ENCODE peak calls at places on chromosome 11, in five cellular contexts. G is IMR-90, R is mammary epithelial cell, A is ovary, O is heart left ventricle. I is an unnamed sample.

GRCh38 chr11:102553835-102554282 is 23.3 kb upstream of the MMP7 start:
- DNase-seq in G (no peak), A (no peak), R (peak; percentile 84), O (no peak), I (peak; percentile 43)

GRCh38 chr11:6542727-6543126 is 45.6 kb downstream of the DNHD1 start:
- DNase-seq in O (no peak), A (no peak), G (no peak), R (no peak), I (no peak)

GRCh38 chr11:94151311-94151710 is 22.7 kb downstream of the PANX1 start:
- DNase-seq in O (no peak), R (no peak), G (no peak), A (no peak), I (no peak)

GRCh38 chr11:33168605-33169240 is 7.4 kb upstream of the CSTF3 start:
- DNase-seq in R (no peak), O (no peak), G (peak; percentile 77), A (no peak), I (no peak)

GRCh38 chr11:74011360-74012071 is 2.6 kb upstream of the UCP3 start:
- DNase-seq in R (no peak), G (peak; percentile 38), A (no peak), O (no peak), I (no peak)

GRCh38 chr11:118305726-118306125 is 1.2 kb downstream of the CD3E start:
- DNase-seq in A (no peak), R (no peak), G (no peak), O (no peak), I (no peak)

GRCh38 chr11:116137753-116138152 is 633.5 kb upstream of the CADM1 start:
- DNase-seq in A (no peak), R (no peak), O (no peak), G (no peak), I (no peak)

GRCh38 chr11:70182266-70182665 is 20.8 kb upstream of the FADD start:
- DNase-seq in G (no peak), O (no peak), A (no peak), R (no peak), I (no peak)

GRCh38 chr11:19794161-19794560 is 81.5 kb downstream of the NAV2 start:
- DNase-seq in O (no peak), R (no peak), G (no peak), A (no peak), I (no peak)

GRCh38 chr11:123738374-123738773 is 3.1 kb downstream of the ZNF202 start:
- DNase-seq in A (no peak), G (no peak), O (no peak), R (no peak), I (no peak)

GRCh38 chr11:78449866-78450265 is 32.2 kb upstream of the GAB2 start:
- DNase-seq in A (no peak), O (no peak), G (peak; percentile 60), R (no peak), I (no peak)

GRCh38 chr11:24932110-24933000 is 435.5 kb downstream of the LUZP2 start:
- DNase-seq in O (no peak), R (no peak), G (no peak), A (no peak), I (peak; percentile 4)

GRCh38 chr11:107669156-107669740 is 42.6 kb downstream of the SLN start:
- DNase-seq in G (no peak), A (no peak), R (no peak), O (no peak), I (no peak)

GRCh38 chr11:74672956-74673895 is 58.0 kb downstream of the CHRDL2 start:
- DNase-seq in O (peak; percentile 87), R (peak; percentile 88), A (peak; percentile 89), G (peak; percentile 100), I (peak; percentile 63)

GRCh38 chr11:17156283-17156682 is 51.5 kb downstream of the PIK3C2A start:
- DNase-seq in R (no peak), G (no peak), O (no peak), A (no peak), I (no peak)

GRCh38 chr11:1222491-1223345 is at the start of gene MUC5B:
- DNase-seq in A (no peak), R (no peak), O (peak; percentile 23), G (no peak), I (no peak)

GRCh38 chr11:21072517-21072916 is 403.1 kb downstream of the NELL1 start:
- DNase-seq in O (no peak), R (no peak), A (no peak), G (no peak), I (no peak)

GRCh38 chr11:61963282-61964057 is 4.0 kb downstream of the FTH1 start:
- DNase-seq in O (peak; percentile 34), G (peak; percentile 60), A (peak; percentile 10), R (peak; percentile 78), I (no peak)

GRCh38 chr11:87290304-87290922 is 252.7 kb downstream of the TMEM135 start:
- DNase-seq in A (no peak), G (peak; percentile 64), R (peak; percentile 36), O (no peak), I (peak; percentile 41)

GRCh38 chr11:46391578-46392420 is at the start of gene CHRM4:
- DNase-seq in A (no peak), R (peak; percentile 26), O (no peak), G (peak; percentile 45), I (peak; percentile 51)

GRCh38 chr11:61892085-61892370 is 683 bp upstream of the FADS3 start:
- DNase-seq in R (no peak), A (no peak), G (no peak), O (no peak), I (no peak)

GRCh38 chr11:2385156-2386151 is 8.3 kb downstream of the CD81 start:
- DNase-seq in A (no peak), O (no peak), G (no peak), R (no peak), I (no peak)

GRCh38 chr11:85823816-85824215 is 12.9 kb upstream of the SYTL2 start:
- DNase-seq in G (peak; percentile 46), O (no peak), A (no peak), R (no peak), I (no peak)

GRCh38 chr11:10349806-10350205 is 44.9 kb downstream of the ADM start:
- DNase-seq in R (no peak), G (no peak), O (no peak), A (no peak), I (no peak)

GRCh38 chr11:61080526-61080925 is 21.8 kb upstream of the CD5 start:
- DNase-seq in G (no peak), O (no peak), A (no peak), R (no peak), I (no peak)

GRCh38 chr11:35101223-35101622 is 37.7 kb upstream of the CD44 start:
- DNase-seq in R (no peak), O (no peak), A (no peak), G (no peak), I (no peak)

GRCh38 chr11:2940166-2940929 is 11.1 kb upstream of the PHLDA2 start:
- DNase-seq in G (no peak), O (peak; percentile 65), R (peak; percentile 57), A (peak; percentile 24), I (peak; percentile 59)

GRCh38 chr11:60610702-60611101 is 88.7 kb upstream of the MS4A8 start:
- DNase-seq in O (no peak), G (no peak), R (no peak), A (no peak), I (no peak)

GRCh38 chr11:64897381-64898075 is 19.1 kb upstream of the EHD1 start:
- DNase-seq in G (no peak), R (no peak), O (no peak), A (no peak), I (no peak)

GRCh38 chr11:25860677-25861445 is 471.1 kb upstream of the ANO3 start:
- DNase-seq in G (peak; percentile 15), A (no peak), O (no peak), R (no peak), I (no peak)

GRCh38 chr11:72394456-72394855 is 39.9 kb downstream of the CLPB start:
- DNase-seq in R (no peak), O (no peak), G (no peak), A (no peak), I (no peak)
- TF ChIP-seq CTCF in R (no peak), O (no peak), G (no peak), A (no peak), I (no peak)

DNA sequence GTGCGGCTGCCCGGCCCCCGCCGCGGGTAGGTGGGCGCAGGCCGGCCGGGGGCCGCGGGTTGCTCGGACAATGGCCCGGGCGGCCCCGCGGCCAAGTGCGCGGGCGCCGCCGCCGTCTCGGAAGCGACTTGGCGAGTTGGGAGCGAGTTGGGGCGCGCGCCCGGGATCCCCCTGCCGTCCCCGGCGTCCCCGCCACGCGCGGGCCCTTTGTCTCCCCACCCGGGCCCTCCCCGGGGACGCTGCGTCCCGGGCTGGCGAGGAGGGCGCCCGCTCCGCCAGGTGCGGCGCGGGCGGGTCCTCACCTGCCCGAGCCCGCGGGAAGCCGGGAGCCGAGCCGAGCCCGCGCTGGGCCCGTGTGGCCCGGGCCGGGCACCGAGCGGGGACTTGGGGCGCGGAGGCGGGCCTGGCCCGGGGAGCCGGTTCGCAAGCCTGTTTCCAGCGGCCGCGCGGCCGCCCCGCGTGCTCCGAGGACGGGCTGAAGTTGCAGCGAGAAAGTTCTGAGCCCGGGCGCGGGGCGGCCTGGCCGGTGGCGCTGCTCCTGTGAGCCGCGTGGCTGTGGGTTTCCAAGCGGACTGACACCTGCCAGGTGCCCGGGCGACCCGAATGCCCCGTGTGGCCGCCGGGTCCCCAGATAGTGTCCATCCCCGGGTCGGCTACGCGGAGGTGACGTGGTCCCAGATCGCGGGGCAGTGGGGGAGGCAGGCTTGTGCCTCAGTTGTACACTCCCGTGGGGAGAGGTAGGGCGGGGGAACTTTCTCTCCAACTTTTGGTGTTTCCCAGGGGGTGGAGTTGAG is 586 bp downstream of the LRP5 start:
- DNase-seq in G (no peak), O (no peak), R (no peak), A (no peak), I (peak; percentile 31)
- H3K27ac ChIP-seq in G (peak overlapping the region; percentile 19), O (peak overlapping the region; percentile 47), R (peak overlapping the region; percentile 69), A (peak overlapping the region; percentile 61), I (peak overlapping the region; percentile 93)

GRCh38 chr11:132186699-132187098 is 816.3 kb downstream of the NTM start:
- DNase-seq in O (no peak), R (no peak), A (no peak), G (no peak), I (no peak)

GRCh38 chr11:132186193-132186592 is 815.8 kb downstream of the NTM start:
- DNase-seq in R (no peak), A (no peak), O (no peak), G (no peak), I (no peak)

GRCh38 chr11:132187391-132187790 is 817.0 kb downstream of the NTM start:
- DNase-seq in G (no peak), A (no peak), O (no peak), R (no peak), I (no peak)

GRCh38 chr11:132187814-132188213 is 817.4 kb downstream of the NTM start:
- DNase-seq in O (no peak), R (no peak), G (peak; percentile 75), A (no peak), I (no peak)

DNA sequence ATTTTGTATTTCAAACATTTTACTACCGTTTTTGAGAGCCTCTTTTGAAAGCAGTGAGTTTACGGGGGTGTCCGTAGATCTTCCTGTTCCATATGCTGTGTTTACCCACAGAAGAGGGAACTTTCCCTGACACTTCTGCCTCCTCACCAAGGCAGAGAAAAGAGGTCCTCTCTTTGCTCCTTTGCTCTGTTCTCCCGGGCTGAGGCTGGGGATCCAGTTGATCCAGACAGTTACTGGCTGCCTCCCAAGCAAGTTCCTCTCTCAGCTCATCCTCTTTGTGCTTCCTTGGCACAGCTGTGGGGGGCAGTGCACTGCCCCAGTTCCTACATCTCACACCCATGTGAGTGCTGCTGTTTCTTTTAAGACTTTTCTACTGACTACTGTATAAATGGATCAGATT is 813.7 kb downstream of the NTM start:
- DNase-seq in G (no peak), R (no peak), A (no peak), O (no peak), I (no peak)
- TF ChIP-seq CTCF in G (no peak), R (no peak), A (no peak), O (no peak), I (no peak)

GRCh38 chr11:36157151-36157519 is 132.1 kb downstream of the COMMD9 start:
- DNase-seq in R (no peak), G (no peak), A (no peak), O (no peak), I (no peak)
- H3K27ac ChIP-seq in R (no peak overlapping the region), G (no peak overlapping the region), A (no peak overlapping the region), O (peak overlapping the region; percentile 64), I (peak overlapping the region; percentile 95)

I was measured in RWPE1.